ENCODE peak calls at places on chromosomes 1 and 21, in five cellular contexts. One of them, this sample, is unnamed.

GRCh38 chr21:31911138-31911907 is 38.5 kb downstream of the HUNK start:
- DNase-seq in smooth muscle cell of the brain vasculature: no peak
- DNase-seq in skeletal muscle cell: no peak
- DNase-seq in psoas muscle: no peak
- DNase-seq in ascending aorta: no peak
- DNase-seq in this sample: no peak

GRCh38 chr1:78840447-78841251 is 165.9 kb downstream of the ADGRL4 start:
- DNase-seq in smooth muscle cell of the brain vasculature: peak
- DNase-seq in skeletal muscle cell: peak
- DNase-seq in ascending aorta: no peak
- DNase-seq in psoas muscle: no peak
- DNase-seq in this sample: no peak

GRCh38 chr1:78121650-78122210 is 76.0 kb downstream of the GIPC2 start:
- DNase-seq in psoas muscle: no peak
- DNase-seq in ascending aorta: no peak
- DNase-seq in smooth muscle cell of the brain vasculature: no peak
- DNase-seq in skeletal muscle cell: no peak
- DNase-seq in this sample: no peak

GRCh38 chr1:169941982-169942830 is 48.5 kb upstream of the SCYL3 start:
- DNase-seq in skeletal muscle cell: no peak
- DNase-seq in ascending aorta: no peak
- DNase-seq in psoas muscle: no peak
- DNase-seq in smooth muscle cell of the brain vasculature: no peak
- DNase-seq in this sample: no peak

GRCh38 chr1:86703696-86704455 is 500 bp upstream of the SH3GLB1 start:
- DNase-seq in psoas muscle: no peak
- DNase-seq in smooth muscle cell of the brain vasculature: no peak
- DNase-seq in ascending aorta: peak
- DNase-seq in skeletal muscle cell: no peak
- DNase-seq in this sample: no peak

GRCh38 chr1:55284856-55285255 is 69.7 kb upstream of the USP24 start:
- DNase-seq in skeletal muscle cell: no peak
- DNase-seq in psoas muscle: no peak
- DNase-seq in ascending aorta: no peak
- DNase-seq in smooth muscle cell of the brain vasculature: peak
- DNase-seq in this sample: peak

GRCh38 chr1:170198090-170198489 is 52.3 kb downstream of the NTMT2 start:
- DNase-seq in psoas muscle: no peak
- DNase-seq in smooth muscle cell of the brain vasculature: no peak
- DNase-seq in ascending aorta: no peak
- DNase-seq in skeletal muscle cell: no peak
- DNase-seq in this sample: no peak

GRCh38 chr1:36918604-36919003 is 115.7 kb downstream of the GRIK3 start:
- DNase-seq in ascending aorta: no peak
- DNase-seq in psoas muscle: no peak
- DNase-seq in skeletal muscle cell: no peak
- DNase-seq in smooth muscle cell of the brain vasculature: no peak
- DNase-seq in this sample: no peak

GRCh38 chr1:65209005-65209885 is 61.2 kb downstream of the AK4 start:
- DNase-seq in ascending aorta: no peak
- DNase-seq in skeletal muscle cell: no peak
- DNase-seq in smooth muscle cell of the brain vasculature: peak
- DNase-seq in psoas muscle: no peak
- DNase-seq in this sample: no peak

GRCh38 chr1:200917291-200917817 is 22.7 kb downstream of the INAVA start:
- DNase-seq in psoas muscle: no peak
- DNase-seq in smooth muscle cell of the brain vasculature: no peak
- DNase-seq in ascending aorta: no peak
- DNase-seq in skeletal muscle cell: no peak
- DNase-seq in this sample: no peak

GRCh38 chr1:200899015-200899386 is 4.3 kb downstream of the INAVA start:
- DNase-seq in psoas muscle: no peak
- DNase-seq in skeletal muscle cell: no peak
- DNase-seq in ascending aorta: no peak
- DNase-seq in smooth muscle cell of the brain vasculature: no peak
- DNase-seq in this sample: no peak

GRCh38 chr1:2631136-2632050 is 1.4 kb downstream of the MMEL1 start:
- DNase-seq in smooth muscle cell of the brain vasculature: no peak
- DNase-seq in skeletal muscle cell: no peak
- DNase-seq in psoas muscle: no peak
- DNase-seq in ascending aorta: peak
- DNase-seq in this sample: no peak

GRCh38 chr21:36491191-36491916 is 11.4 kb upstream of the CLDN14 start:
- DNase-seq in ascending aorta: no peak
- DNase-seq in psoas muscle: no peak
- DNase-seq in smooth muscle cell of the brain vasculature: peak
- DNase-seq in skeletal muscle cell: peak
- DNase-seq in this sample: no peak

GRCh38 chr21:35470522-35470921 is 421.4 kb upstream of the RUNX1 start:
- DNase-seq in smooth muscle cell of the brain vasculature: no peak
- DNase-seq in ascending aorta: no peak
- DNase-seq in skeletal muscle cell: no peak
- DNase-seq in psoas muscle: no peak
- DNase-seq in this sample: no peak

GRCh38 chr1:109823543-109824348 is 60.0 kb upstream of the EPS8L3 start:
- DNase-seq in smooth muscle cell of the brain vasculature: no peak
- DNase-seq in psoas muscle: peak
- DNase-seq in skeletal muscle cell: no peak
- DNase-seq in ascending aorta: peak
- DNase-seq in this sample: peak

GRCh38 chr1:165875171-165875570 is 47.8 kb downstream of the UCK2 start:
- DNase-seq in smooth muscle cell of the brain vasculature: no peak
- DNase-seq in ascending aorta: no peak
- DNase-seq in skeletal muscle cell: no peak
- DNase-seq in psoas muscle: no peak
- DNase-seq in this sample: no peak

GRCh38 chr1:46171351-46171750 is 3.5 kb upstream of the TSPAN1 start:
- DNase-seq in skeletal muscle cell: no peak
- DNase-seq in ascending aorta: no peak
- DNase-seq in smooth muscle cell of the brain vasculature: no peak
- DNase-seq in psoas muscle: peak
- DNase-seq in this sample: no peak

GRCh38 chr21:37372127-37372731 is 5.7 kb downstream of the DYRK1A start:
- DNase-seq in psoas muscle: no peak
- DNase-seq in skeletal muscle cell: no peak
- DNase-seq in smooth muscle cell of the brain vasculature: no peak
- DNase-seq in ascending aorta: no peak
- DNase-seq in this sample: no peak

GRCh38 chr1:63403386-63403785 is 36.0 kb downstream of the ALG6 start:
- DNase-seq in ascending aorta: no peak
- DNase-seq in psoas muscle: no peak
- DNase-seq in skeletal muscle cell: no peak
- DNase-seq in smooth muscle cell of the brain vasculature: no peak
- DNase-seq in this sample: no peak

GRCh38 chr1:165854101-165854845 is 26.9 kb downstream of the UCK2 start:
- DNase-seq in smooth muscle cell of the brain vasculature: peak
- DNase-seq in ascending aorta: no peak
- DNase-seq in skeletal muscle cell: peak
- DNase-seq in psoas muscle: no peak
- DNase-seq in this sample: no peak

GRCh38 chr1:12031039-12031980 is 12.0 kb downstream of the MIIP start:
- DNase-seq in ascending aorta: no peak
- DNase-seq in psoas muscle: peak
- DNase-seq in smooth muscle cell of the brain vasculature: no peak
- DNase-seq in skeletal muscle cell: no peak
- DNase-seq in this sample: no peak

GRCh38 chr1:158161458-158161857 is 19.2 kb upstream of the CD1D start:
- DNase-seq in skeletal muscle cell: no peak
- DNase-seq in ascending aorta: no peak
- DNase-seq in psoas muscle: no peak
- DNase-seq in smooth muscle cell of the brain vasculature: no peak
- DNase-seq in this sample: no peak